ENCODE peak calls at places on chromosomes 3 and 15, in four cellular contexts. V is mesendoderm, Z is H1, Y is IMR-90. K is an unnamed sample.

GRCh38 chr15:69784808-69785550 is 312.7 kb downstream of the TLE3 start:
- DNase-seq in V (no peak), Y (peak; percentile 33), Z (no peak), K (no peak)

GRCh38 chr15:64845183-64845611 is 3.5 kb downstream of the PLEKHO2 start:
- DNase-seq in Y (no peak), V (no peak), Z (no peak), K (no peak)

GRCh38 chr3:93989241-93989640 is 9.3 kb downstream of the ARL13B start:
- DNase-seq in Y (no peak), Z (no peak), V (peak; percentile 31), K (no peak)

GRCh38 chr3:162865466-162865865 is 1368.9 kb downstream of the OTOL1 start:
- DNase-seq in Y (no peak), Z (no peak), V (no peak), K (no peak)

GRCh38 chr3:16950282-16950681 is 65.5 kb downstream of the PLCL2 start:
- DNase-seq in Y (no peak), V (no peak), Z (no peak), K (no peak)

GRCh38 chr15:25236143-25236860 is 202.5 kb downstream of the UBE3A start:
- DNase-seq in Y (no peak), V (no peak), Z (no peak), K (no peak)

GRCh38 chr3:194730369-194730768 is 44.7 kb downstream of the FAM43A start:
- DNase-seq in Y (no peak), V (peak; percentile 48), Z (no peak), K (no peak)

GRCh38 chr3:62379206-62379834 is 6.0 kb upstream of the FEZF2 start:
- DNase-seq in Z (no peak), Y (no peak), V (peak; percentile 33), K (peak; percentile 66)

GRCh38 chr3:1269808-1270207 is 177.0 kb downstream of the CNTN6 start:
- DNase-seq in Y (no peak), Z (no peak), V (no peak), K (no peak)

GRCh38 chr3:177589921-177590336 is 392.6 kb upstream of the TBL1XR1 start:
- DNase-seq in V (no peak), Z (no peak), Y (peak; percentile 93), K (no peak)

GRCh38 chr15:62644874-62645755 is 397.4 kb upstream of the TPM1 start:
- DNase-seq in Z (no peak), Y (peak; percentile 24), V (no peak), K (no peak)

GRCh38 chr3:146256851-146257486 is 6.1 kb upstream of the PLSCR4 start:
- DNase-seq in Z (no peak), Y (peak; percentile 68), V (no peak), K (peak; percentile 56)

GRCh38 chr3:42541079-42541478 is 38.6 kb downstream of the VIPR1 start:
- DNase-seq in Z (no peak), Y (no peak), V (no peak), K (no peak)

GRCh38 chr3:179962617-179963387 is 73.9 kb downstream of the PEX5L start:
- DNase-seq in Y (no peak), V (no peak), Z (no peak), K (no peak)

GRCh38 chr15:58179741-58180381 is 41.7 kb downstream of the AQP9 start:
- DNase-seq in Z (no peak), Y (peak; percentile 19), V (no peak), K (no peak)

GRCh38 chr15:64460737-64461576 is 579 bp downstream of the ZNF609 start:
- DNase-seq in Y (peak; percentile 81), V (peak; percentile 88), Z (no peak), K (peak; percentile 46)

GRCh38 chr3:86793786-86794185 is 197.2 kb downstream of the VGLL3 start:
- DNase-seq in Y (peak; percentile 97), Z (peak; percentile 5), V (peak; percentile 71), K (no peak)

GRCh38 chr3:147449669-147450068 is 40.5 kb downstream of the ZIC1 start:
- DNase-seq in V (peak; percentile 35), Y (no peak), Z (no peak), K (no peak)

GRCh38 chr15:98729446-98730042 is 81.2 kb downstream of the IGF1R start:
- DNase-seq in Z (no peak), V (no peak), Y (no peak), K (no peak)

GRCh38 chr15:98734472-98735284 is 86.3 kb downstream of the IGF1R start:
- DNase-seq in Z (no peak), Y (peak; percentile 48), V (peak; percentile 56), K (no peak)

GRCh38 chr15:98733098-98733497 is 84.8 kb downstream of the IGF1R start:
- DNase-seq in Z (no peak), Y (no peak), V (no peak), K (no peak)

GRCh38 chr15:98730860-98731711 is 82.7 kb downstream of the IGF1R start:
- DNase-seq in Y (no peak), V (no peak), Z (no peak), K (no peak)

GRCh38 chr15:98731712-98732450 is 83.5 kb downstream of the IGF1R start:
- DNase-seq in V (no peak), Z (no peak), Y (no peak), K (no peak)
- H3K56ac ChIP-seq in V (peak overlapping the region; percentile 30), Z (no peak overlapping the region), Y (no peak overlapping the region), K (no peak overlapping the region)

GRCh38 chr15:66565141-66565595 is 630 bp downstream of the LCTL start:
- DNase-seq in V (no peak), Y (no peak), Z (no peak), K (no peak)

GRCh38 chr15:66565731-66566130 is at the start of gene LCTL:
- DNase-seq in Z (no peak), V (peak; percentile 81), Y (peak; percentile 72), K (peak; percentile 80)

GRCh38 chr15:66563126-66563525 is 2.7 kb downstream of the LCTL start:
- DNase-seq in Y (peak; percentile 21), Z (no peak), V (no peak), K (no peak)

GRCh38 chr15:66564136-66565041 is 1.4 kb downstream of the LCTL start:
- DNase-seq in Z (no peak), V (no peak), Y (no peak), K (peak; percentile 62)

GRCh38 chr15:66563566-66564110 is 2.2 kb downstream of the LCTL start:
- DNase-seq in Z (no peak), V (no peak), Y (no peak), K (no peak)
- H3K23ac ChIP-seq in Z (no peak overlapping the region), V (no peak overlapping the region), Y (no peak overlapping the region), K (no peak overlapping the region)

GRCh38 chr15:32994810-32995424 is 199.6 kb downstream of the FMN1 start:
- DNase-seq in Z (no peak), V (peak; percentile 24), Y (peak; percentile 74), K (no peak)
- H4K5ac ChIP-seq in Z (no peak overlapping the region), V (no peak overlapping the region), Y (peak overlapping the region; percentile 100), K (no peak overlapping the region)

DNA sequence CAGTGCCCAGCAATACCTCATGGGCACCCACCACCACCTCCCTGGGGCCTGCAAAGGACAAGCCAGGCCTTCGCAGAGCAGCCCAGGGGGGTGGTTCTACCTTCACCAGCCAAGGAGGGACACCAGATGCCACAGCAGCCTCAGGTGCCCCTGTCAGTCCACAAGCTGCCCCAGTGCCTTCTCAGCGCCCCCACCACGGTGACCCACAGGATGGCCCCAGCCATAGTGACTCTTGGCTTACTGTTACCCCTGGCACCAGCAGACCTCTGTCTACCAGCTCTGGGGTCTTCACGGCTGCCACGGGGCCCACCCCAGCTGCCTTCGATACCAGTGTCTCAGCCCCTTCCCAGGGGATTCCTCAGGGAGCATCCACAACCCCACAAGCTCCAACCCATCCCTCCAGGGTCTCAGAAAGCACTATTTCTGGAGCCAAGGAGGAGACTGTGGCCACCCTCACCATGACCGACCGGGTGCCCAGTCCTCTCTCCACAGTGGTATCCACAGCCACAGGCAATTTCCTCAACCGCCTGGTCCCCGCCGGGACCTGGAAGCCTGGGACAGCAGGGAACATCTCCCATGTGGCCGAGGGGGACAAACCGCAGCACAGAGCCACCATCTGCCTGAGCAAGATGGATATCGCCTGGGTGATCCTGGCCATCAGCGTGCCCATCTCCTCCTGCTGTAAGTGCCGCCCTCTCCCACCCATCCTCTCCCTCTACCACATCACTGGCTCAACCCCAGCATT is 19.2 kb upstream of the BFSP2 start:
- DNase-seq in V (no peak), Y (no peak), Z (no peak), K (no peak)
- H3K56ac ChIP-seq in V (no peak overlapping the region), Y (no peak overlapping the region), Z (no peak overlapping the region), K (no peak overlapping the region)

GRCh38 chr15:41972341-41973237 is at the start of gene EHD4:
- DNase-seq in Y (peak; percentile 99), Z (peak; percentile 94), V (peak; percentile 100), K (peak; percentile 99)

GRCh38 chr15:41971089-41971892 is 1.1 kb downstream of the EHD4 start:
- DNase-seq in Y (peak; percentile 71), V (peak; percentile 82), Z (no peak), K (peak; percentile 65)

GRCh38 chr15:41969851-41970431 is 2.4 kb downstream of the EHD4 start:
- DNase-seq in Y (no peak), Z (no peak), V (peak; percentile 80), K (no peak)

GRCh38 chr15:41970456-41970855 is 1.9 kb downstream of the EHD4 start:
- DNase-seq in V (no peak), Z (no peak), Y (no peak), K (no peak)

GRCh38 chr15:41971893-41972340 is 440 bp downstream of the EHD4 start:
- DNase-seq in Z (no peak), Y (no peak), V (no peak), K (no peak)
- H3K23ac ChIP-seq in Z (peak overlapping the region; percentile 18), Y (peak overlapping the region; percentile 83), V (peak overlapping the region; percentile 69), K (no peak overlapping the region)

DNA sequence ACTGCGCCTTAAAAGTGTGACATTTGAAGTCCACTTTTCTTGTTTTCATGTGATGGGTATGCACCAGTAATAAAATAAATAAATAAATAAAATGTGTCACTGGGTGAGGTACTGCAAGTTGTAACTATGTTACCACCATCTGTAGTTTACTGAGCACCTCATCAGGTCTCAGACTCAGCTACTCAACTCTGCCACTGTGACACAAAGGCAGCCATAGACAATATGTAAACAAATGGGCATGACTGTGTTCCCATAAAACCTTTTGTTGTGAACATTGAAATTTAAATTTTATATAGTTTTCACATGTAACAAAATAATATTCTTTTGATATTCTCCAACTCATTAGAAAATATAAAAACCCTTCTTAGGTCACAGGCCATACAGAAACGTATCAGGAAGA is 120.1 kb downstream of the DNAJB8 start:
- DNase-seq in Z (no peak), V (no peak), Y (no peak), K (no peak)
- H4K5ac ChIP-seq in Z (no peak overlapping the region), V (no peak overlapping the region), Y (no peak overlapping the region), K (no peak overlapping the region)

DNA sequence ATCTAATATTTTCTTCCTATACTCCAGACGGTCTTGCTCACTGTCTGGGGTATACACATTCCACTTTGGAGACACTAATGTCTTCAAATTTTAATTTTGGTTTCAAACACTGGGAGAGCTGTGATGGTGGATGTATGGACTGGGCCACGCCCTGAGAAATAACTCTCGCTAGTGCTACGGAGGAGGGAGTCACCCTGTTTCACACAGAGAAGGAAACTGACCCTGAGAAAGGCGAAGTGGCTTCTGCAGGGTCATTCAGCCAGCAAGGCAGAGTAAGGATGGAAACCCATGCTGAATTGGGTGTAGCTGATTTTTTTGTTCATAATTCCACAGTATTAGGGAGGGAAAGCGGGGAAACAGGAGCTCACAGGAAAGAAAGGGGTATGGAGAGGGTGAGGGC is 8.6 kb upstream of the SKIC8 start:
- DNase-seq in Z (no peak), Y (no peak), V (no peak), K (no peak)
- H3K56ac ChIP-seq in Z (no peak overlapping the region), Y (no peak overlapping the region), V (no peak overlapping the region), K (no peak overlapping the region)